ENCODE peak calls at places on chromosomes 13 and 19, in six cellular contexts. One of them, this sample, is unnamed.
A peak's percentile ranks its signal among the peaks of the same experiment; 100 is the strongest.

GRCh38 chr13:29743229-29743786 is 107.1 kb downstream of the UBL3 start:
- DNase-seq in head of caudate nucleus: no peak
- DNase-seq in NCI-H345: no peak
- DNase-seq in nephron progenitor cell: peak; percentile 12
- DNase-seq in colonic mucosa: no peak
- DNase-seq in HS-5: no peak
- DNase-seq in this sample: no peak

GRCh38 chr19:15320118-15320517 is 12.2 kb downstream of the BRD4 start:
- DNase-seq in head of caudate nucleus: no peak
- DNase-seq in colonic mucosa: no peak
- DNase-seq in nephron progenitor cell: no peak
- DNase-seq in HS-5: peak; percentile 66
- DNase-seq in NCI-H345: no peak
- DNase-seq in this sample: no peak

GRCh38 chr13:41428155-41428554 is 29.2 kb upstream of the RGCC start:
- DNase-seq in HS-5: no peak
- DNase-seq in nephron progenitor cell: peak; percentile 7
- DNase-seq in colonic mucosa: peak; percentile 20
- DNase-seq in head of caudate nucleus: peak; percentile 68
- DNase-seq in NCI-H345: no peak
- DNase-seq in this sample: no peak

GRCh38 chr13:111633401-111633800 is 313.0 kb downstream of the TEX29 start:
- DNase-seq in NCI-H345: no peak
- DNase-seq in head of caudate nucleus: no peak
- DNase-seq in nephron progenitor cell: no peak
- DNase-seq in HS-5: no peak
- DNase-seq in colonic mucosa: no peak
- DNase-seq in this sample: no peak

GRCh38 chr13:93413972-93414717 is 187.5 kb downstream of the GPC6 start:
- DNase-seq in HS-5: no peak
- DNase-seq in NCI-H345: no peak
- DNase-seq in nephron progenitor cell: no peak
- DNase-seq in head of caudate nucleus: no peak
- DNase-seq in colonic mucosa: no peak
- DNase-seq in this sample: no peak

GRCh38 chr13:104980571-104980970 is 1554.9 kb downstream of the EFNB2 start:
- DNase-seq in NCI-H345: no peak
- DNase-seq in HS-5: no peak
- DNase-seq in nephron progenitor cell: no peak
- DNase-seq in head of caudate nucleus: no peak
- DNase-seq in colonic mucosa: no peak
- DNase-seq in this sample: no peak

GRCh38 chr19:2273356-2274184 is 8.4 kb downstream of the PEAK3 start:
- DNase-seq in HS-5: no peak
- DNase-seq in head of caudate nucleus: peak; percentile 76
- DNase-seq in nephron progenitor cell: peak; percentile 93
- DNase-seq in colonic mucosa: peak; percentile 82
- DNase-seq in NCI-H345: peak; percentile 81
- DNase-seq in this sample: no peak

GRCh38 chr13:25267715-25268114 is 19.6 kb downstream of the MTMR6 start:
- DNase-seq in colonic mucosa: no peak
- DNase-seq in nephron progenitor cell: no peak
- DNase-seq in NCI-H345: no peak
- DNase-seq in head of caudate nucleus: no peak
- DNase-seq in HS-5: no peak
- DNase-seq in this sample: no peak